ENCODE peak calls at places on chromosomes 3 and 15, in five cellular contexts. One of them, this sample, is unnamed. For H3K4me1, the result is how much of the 10 kb centered on the place peaks cover.

GRCh38 chr3:18840535-18841137 is 307.7 kb upstream of the KCNH8 start:
- DNase-seq in effector memory CD4-positive, alpha-beta T cell: no peak
- DNase-seq in CD4-positive, alpha-beta memory T cell: no peak
- DNase-seq in GM23338: no peak
- DNase-seq in right lobe of liver: no peak
- DNase-seq in this sample: no peak

GRCh38 chr3:133531981-133532380 is 41.5 kb upstream of the CDV3 start:
- DNase-seq in effector memory CD4-positive, alpha-beta T cell: no peak
- DNase-seq in CD4-positive, alpha-beta memory T cell: no peak
- DNase-seq in GM23338: no peak
- DNase-seq in right lobe of liver: no peak
- DNase-seq in this sample: no peak

GRCh38 chr3:121995190-121996137 is 26.6 kb downstream of the ILDR1 start:
- DNase-seq in effector memory CD4-positive, alpha-beta T cell: no peak
- DNase-seq in CD4-positive, alpha-beta memory T cell: peak
- DNase-seq in GM23338: peak
- DNase-seq in right lobe of liver: peak
- DNase-seq in this sample: peak

GRCh38 chr3:97793415-97794019 is 28.3 kb upstream of the CRYBG3 start:
- DNase-seq in effector memory CD4-positive, alpha-beta T cell: no peak
- DNase-seq in CD4-positive, alpha-beta memory T cell: peak
- DNase-seq in GM23338: peak
- DNase-seq in right lobe of liver: no peak
- DNase-seq in this sample: no peak

GRCh38 chr3:165638066-165638465 is 199.2 kb downstream of the BCHE start:
- DNase-seq in effector memory CD4-positive, alpha-beta T cell: no peak
- DNase-seq in CD4-positive, alpha-beta memory T cell: no peak
- DNase-seq in GM23338: no peak
- DNase-seq in right lobe of liver: no peak
- DNase-seq in this sample: no peak

GRCh38 chr3:126355777-126356372 is 1.3 kb downstream of the KLF15 start:
- DNase-seq in effector memory CD4-positive, alpha-beta T cell: no peak
- DNase-seq in CD4-positive, alpha-beta memory T cell: no peak
- DNase-seq in GM23338: peak
- DNase-seq in right lobe of liver: peak
- DNase-seq in this sample: peak

GRCh38 chr3:171813278-171813896 is 3.1 kb upstream of the PLD1 start:
- DNase-seq in effector memory CD4-positive, alpha-beta T cell: no peak
- DNase-seq in CD4-positive, alpha-beta memory T cell: no peak
- DNase-seq in GM23338: no peak
- DNase-seq in right lobe of liver: no peak
- DNase-seq in this sample: no peak

GRCh38 chr15:62770752-62771151 is 271.8 kb upstream of the TPM1 start:
- DNase-seq in effector memory CD4-positive, alpha-beta T cell: no peak
- DNase-seq in CD4-positive, alpha-beta memory T cell: no peak
- DNase-seq in GM23338: no peak
- DNase-seq in right lobe of liver: no peak
- DNase-seq in this sample: no peak

GRCh38 chr3:156750874-156751245 is 75.3 kb upstream of the LEKR1 start:
- DNase-seq in effector memory CD4-positive, alpha-beta T cell: no peak
- DNase-seq in CD4-positive, alpha-beta memory T cell: no peak
- DNase-seq in GM23338: peak
- DNase-seq in right lobe of liver: no peak
- DNase-seq in this sample: no peak

GRCh38 chr3:98974442-98974841 is 72.9 kb upstream of the DCBLD2 start:
- DNase-seq in effector memory CD4-positive, alpha-beta T cell: no peak
- DNase-seq in CD4-positive, alpha-beta memory T cell: no peak
- DNase-seq in GM23338: no peak
- DNase-seq in right lobe of liver: no peak
- DNase-seq in this sample: no peak

GRCh38 chr15:99015677-99016568 is 8.3 kb upstream of the PGPEP1L start:
- DNase-seq in effector memory CD4-positive, alpha-beta T cell: no peak
- DNase-seq in CD4-positive, alpha-beta memory T cell: no peak
- DNase-seq in GM23338: peak
- DNase-seq in right lobe of liver: no peak
- DNase-seq in this sample: peak

GRCh38 chr3:143955113-143955512 is 16.5 kb upstream of the DIPK2A start:
- DNase-seq in effector memory CD4-positive, alpha-beta T cell: no peak
- DNase-seq in CD4-positive, alpha-beta memory T cell: no peak
- DNase-seq in GM23338: no peak
- DNase-seq in right lobe of liver: no peak
- DNase-seq in this sample: no peak

GRCh38 chr15:25717861-25718504 is 145.1 kb downstream of the ATP10A start:
- DNase-seq in effector memory CD4-positive, alpha-beta T cell: no peak
- DNase-seq in CD4-positive, alpha-beta memory T cell: no peak
- DNase-seq in GM23338: no peak
- DNase-seq in right lobe of liver: no peak
- DNase-seq in this sample: no peak

GRCh38 chr3:147930417-147930816 is 521.3 kb downstream of the ZIC1 start:
- DNase-seq in effector memory CD4-positive, alpha-beta T cell: no peak
- DNase-seq in CD4-positive, alpha-beta memory T cell: no peak
- DNase-seq in GM23338: no peak
- DNase-seq in right lobe of liver: no peak
- DNase-seq in this sample: no peak

GRCh38 chr3:46566040-46566631 is at the start of gene LRRC2:
- DNase-seq in effector memory CD4-positive, alpha-beta T cell: no peak
- DNase-seq in CD4-positive, alpha-beta memory T cell: peak
- DNase-seq in GM23338: peak
- DNase-seq in right lobe of liver: peak
- DNase-seq in this sample: no peak

GRCh38 chr3:13718000-13718399 is 161.9 kb downstream of the WNT7A start:
- DNase-seq in effector memory CD4-positive, alpha-beta T cell: no peak
- DNase-seq in CD4-positive, alpha-beta memory T cell: no peak
- DNase-seq in GM23338: no peak
- DNase-seq in right lobe of liver: no peak
- DNase-seq in this sample: no peak

GRCh38 chr3:196499807-196500524 is 3.6 kb downstream of the RNF168 start:
- DNase-seq in effector memory CD4-positive, alpha-beta T cell: no peak
- DNase-seq in CD4-positive, alpha-beta memory T cell: no peak
- DNase-seq in GM23338: peak
- DNase-seq in right lobe of liver: no peak
- DNase-seq in this sample: no peak

GRCh38 chr3:155391104-155391503 is 97.6 kb upstream of the STRIT1 start:
- DNase-seq in effector memory CD4-positive, alpha-beta T cell: no peak
- DNase-seq in CD4-positive, alpha-beta memory T cell: no peak
- DNase-seq in GM23338: no peak
- DNase-seq in right lobe of liver: no peak
- DNase-seq in this sample: no peak

GRCh38 chr3:128307781-128308469 is 154.6 kb downstream of the EEFSEC start:
- DNase-seq in effector memory CD4-positive, alpha-beta T cell: no peak
- DNase-seq in CD4-positive, alpha-beta memory T cell: no peak
- DNase-seq in GM23338: no peak
- DNase-seq in right lobe of liver: no peak
- DNase-seq in this sample: no peak

GRCh38 chr15:61794881-61795280 is 265.4 kb downstream of the VPS13C start:
- DNase-seq in effector memory CD4-positive, alpha-beta T cell: no peak
- DNase-seq in CD4-positive, alpha-beta memory T cell: no peak
- DNase-seq in GM23338: no peak
- DNase-seq in right lobe of liver: no peak
- DNase-seq in this sample: no peak

GRCh38 chr3:42247576-42248027 is 18.4 kb downstream of the CCK start:
- DNase-seq in effector memory CD4-positive, alpha-beta T cell: no peak
- DNase-seq in CD4-positive, alpha-beta memory T cell: peak
- DNase-seq in GM23338: peak
- DNase-seq in right lobe of liver: peak
- DNase-seq in this sample: no peak

GRCh38 chr15:51798281-51798680 is 31.2 kb upstream of the TMOD3 start:
- DNase-seq in effector memory CD4-positive, alpha-beta T cell: no peak
- DNase-seq in CD4-positive, alpha-beta memory T cell: no peak
- DNase-seq in GM23338: no peak
- DNase-seq in right lobe of liver: no peak
- DNase-seq in this sample: no peak

GRCh38 chr3:3464131-3464530 is 284.6 kb upstream of the CRBN start:
- DNase-seq in effector memory CD4-positive, alpha-beta T cell: no peak
- DNase-seq in CD4-positive, alpha-beta memory T cell: no peak
- DNase-seq in GM23338: peak
- DNase-seq in right lobe of liver: no peak
- DNase-seq in this sample: no peak

GRCh38 chr15:62390793-62391543 is 225.9 kb upstream of the C2CD4B start:
- DNase-seq in effector memory CD4-positive, alpha-beta T cell: no peak
- DNase-seq in CD4-positive, alpha-beta memory T cell: peak
- DNase-seq in GM23338: peak
- DNase-seq in right lobe of liver: peak
- DNase-seq in this sample: peak

GRCh38 chr3:74301058-74301457 is 313.4 kb downstream of the CNTN3 start:
- DNase-seq in effector memory CD4-positive, alpha-beta T cell: no peak
- DNase-seq in CD4-positive, alpha-beta memory T cell: no peak
- DNase-seq in GM23338: no peak
- DNase-seq in right lobe of liver: no peak
- DNase-seq in this sample: no peak

GRCh38 chr3:141648055-141648910 is 89.8 kb upstream of the RNF7 start:
- DNase-seq in effector memory CD4-positive, alpha-beta T cell: no peak
- DNase-seq in CD4-positive, alpha-beta memory T cell: no peak
- DNase-seq in GM23338: no peak
- DNase-seq in right lobe of liver: no peak
- DNase-seq in this sample: no peak

GRCh38 chr3:99781761-99782160 is 35.9 kb upstream of the CMSS1 start:
- DNase-seq in effector memory CD4-positive, alpha-beta T cell: no peak
- DNase-seq in CD4-positive, alpha-beta memory T cell: no peak
- DNase-seq in GM23338: no peak
- DNase-seq in right lobe of liver: no peak
- DNase-seq in this sample: no peak

GRCh38 chr3:179750720-179751328 is 98.0 kb downstream of the USP13 start:
- DNase-seq in effector memory CD4-positive, alpha-beta T cell: no peak
- DNase-seq in CD4-positive, alpha-beta memory T cell: no peak
- DNase-seq in GM23338: peak
- DNase-seq in right lobe of liver: no peak
- DNase-seq in this sample: no peak

DNA sequence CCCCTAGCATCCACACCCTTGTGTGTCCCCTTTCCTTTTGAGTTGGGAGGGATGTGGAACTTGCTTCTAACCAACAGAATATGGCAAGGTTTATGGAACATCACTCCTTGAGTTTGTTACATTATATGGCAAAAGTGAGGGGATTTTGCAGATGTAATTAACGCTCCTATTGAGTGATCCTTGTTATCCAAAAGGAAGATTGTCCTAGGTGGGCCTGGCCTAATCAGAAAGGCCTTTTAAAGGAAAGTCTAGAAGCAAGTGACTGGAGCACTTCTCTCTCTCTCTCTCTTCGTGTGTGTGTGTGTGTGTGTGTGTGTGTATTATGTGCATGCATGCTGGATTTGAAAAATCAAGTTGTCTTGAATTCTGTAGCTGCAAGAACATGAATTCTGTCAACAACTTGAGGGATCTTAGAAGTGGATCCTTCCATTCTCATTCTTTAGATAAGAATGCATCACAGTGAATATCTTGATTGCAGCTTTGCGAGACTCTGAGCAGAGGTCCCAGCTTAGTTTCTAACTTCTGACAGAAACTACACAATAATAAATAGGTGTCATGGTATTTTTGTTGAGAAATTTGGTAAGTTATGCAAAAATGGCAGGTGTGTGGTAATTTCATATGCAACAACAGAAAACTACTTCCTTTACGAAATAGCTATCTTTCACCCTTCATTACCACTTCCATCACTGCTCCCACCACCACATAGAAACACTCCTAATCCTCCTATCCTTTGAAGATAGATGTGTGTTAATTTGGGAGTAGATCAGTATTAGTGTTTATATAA is 360.9 kb upstream of the CBLB start:
- DNase-seq in effector memory CD4-positive, alpha-beta T cell: no peak
- DNase-seq in CD4-positive, alpha-beta memory T cell: no peak
- DNase-seq in GM23338: no peak
- DNase-seq in right lobe of liver: no peak
- DNase-seq in this sample: no peak
- H3K4me3 ChIP-seq in effector memory CD4-positive, alpha-beta T cell: no peak
- H3K4me3 ChIP-seq in CD4-positive, alpha-beta memory T cell: no peak
- H3K4me3 ChIP-seq in GM23338: no peak
- H3K4me3 ChIP-seq in right lobe of liver: no peak
- H3K4me3 ChIP-seq in this sample: no peak

DNA sequence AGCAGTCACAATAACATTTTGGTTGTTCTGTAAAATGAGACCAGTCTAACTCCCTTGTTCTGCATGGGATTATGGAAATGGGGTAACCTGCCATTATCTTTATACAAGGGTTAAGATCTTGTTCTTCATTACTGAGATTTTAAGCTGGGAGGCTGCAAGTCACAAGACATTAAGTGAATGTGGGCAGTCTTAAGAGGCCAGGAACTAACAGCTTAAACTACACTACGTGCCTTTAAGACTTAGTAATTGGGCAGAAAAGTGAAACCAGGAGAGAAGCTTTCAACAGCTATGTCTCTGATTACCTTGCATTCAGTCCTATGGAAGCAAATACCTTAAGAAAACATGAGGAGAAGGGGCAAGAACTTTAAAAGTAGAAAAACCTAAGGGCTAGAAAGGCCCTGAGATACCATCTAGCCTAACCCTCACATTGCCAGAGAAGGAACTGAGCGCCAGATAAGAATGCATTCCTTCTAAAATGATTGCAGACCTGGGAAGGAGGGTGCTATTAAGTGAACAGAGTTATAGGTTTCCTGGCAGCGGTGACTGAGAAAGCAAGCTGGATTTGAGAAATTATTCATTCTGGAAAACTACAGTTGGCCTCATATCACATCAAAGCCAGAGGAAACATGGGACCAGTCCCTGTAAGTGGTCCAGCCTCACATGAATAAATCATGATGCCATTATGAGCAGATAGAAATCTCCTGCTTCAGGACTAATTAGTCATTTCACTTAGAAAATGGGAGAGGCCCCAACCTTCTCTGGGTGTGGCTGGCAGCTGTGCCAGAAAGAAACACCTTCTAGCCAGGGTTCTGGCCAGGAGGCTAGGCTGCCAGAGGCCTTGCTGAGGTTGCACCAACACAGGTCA is 32.9 kb downstream of the DAPK2 start:
- DNase-seq in effector memory CD4-positive, alpha-beta T cell: no peak
- DNase-seq in CD4-positive, alpha-beta memory T cell: no peak
- DNase-seq in GM23338: no peak
- DNase-seq in right lobe of liver: no peak
- DNase-seq in this sample: no peak
- H3K4me1 ChIP-seq in effector memory CD4-positive, alpha-beta T cell: under half
- H3K4me1 ChIP-seq in CD4-positive, alpha-beta memory T cell: under half
- H3K4me1 ChIP-seq in GM23338: under half
- H3K4me1 ChIP-seq in right lobe of liver: under half
- H3K4me1 ChIP-seq in this sample: half or more

GRCh38 chr15:35068861-35069260 is 16.2 kb downstream of the NANOGP8 start:
- DNase-seq in effector memory CD4-positive, alpha-beta T cell: no peak
- DNase-seq in CD4-positive, alpha-beta memory T cell: no peak
- DNase-seq in GM23338: no peak
- DNase-seq in right lobe of liver: no peak
- DNase-seq in this sample: no peak
- H3K4me3 ChIP-seq in effector memory CD4-positive, alpha-beta T cell: no peak
- H3K4me3 ChIP-seq in CD4-positive, alpha-beta memory T cell: no peak
- H3K4me3 ChIP-seq in GM23338: no peak
- H3K4me3 ChIP-seq in right lobe of liver: no peak
- H3K4me3 ChIP-seq in this sample: no peak

GRCh38 chr15:45646220-45646619 is 11.4 kb downstream of the SQOR start:
- DNase-seq in effector memory CD4-positive, alpha-beta T cell: no peak
- DNase-seq in CD4-positive, alpha-beta memory T cell: no peak
- DNase-seq in GM23338: no peak
- DNase-seq in right lobe of liver: no peak
- DNase-seq in this sample: no peak

GRCh38 chr15:45647828-45648227 is 13.0 kb downstream of the SQOR start:
- DNase-seq in effector memory CD4-positive, alpha-beta T cell: no peak
- DNase-seq in CD4-positive, alpha-beta memory T cell: no peak
- DNase-seq in GM23338: no peak
- DNase-seq in right lobe of liver: no peak
- DNase-seq in this sample: no peak

GRCh38 chr15:45650889-45651525 is 16.2 kb downstream of the SQOR start:
- DNase-seq in effector memory CD4-positive, alpha-beta T cell: no peak
- DNase-seq in CD4-positive, alpha-beta memory T cell: no peak
- DNase-seq in GM23338: no peak
- DNase-seq in right lobe of liver: no peak
- DNase-seq in this sample: no peak

GRCh38 chr15:45645026-45645980 is 10.5 kb downstream of the SQOR start:
- DNase-seq in effector memory CD4-positive, alpha-beta T cell: no peak
- DNase-seq in CD4-positive, alpha-beta memory T cell: no peak
- DNase-seq in GM23338: no peak
- DNase-seq in right lobe of liver: no peak
- DNase-seq in this sample: no peak

GRCh38 chr15:45648521-45649200 is 13.8 kb downstream of the SQOR start:
- DNase-seq in effector memory CD4-positive, alpha-beta T cell: no peak
- DNase-seq in CD4-positive, alpha-beta memory T cell: no peak
- DNase-seq in GM23338: no peak
- DNase-seq in right lobe of liver: peak
- DNase-seq in this sample: no peak
- H3K4me1 ChIP-seq in effector memory CD4-positive, alpha-beta T cell: under half
- H3K4me1 ChIP-seq in CD4-positive, alpha-beta memory T cell: half or more
- H3K4me1 ChIP-seq in GM23338: under half
- H3K4me1 ChIP-seq in right lobe of liver: under half
- H3K4me1 ChIP-seq in this sample: half or more

This sample was measured in lower lobe of right lung.